ENCODE peak calls at places on chromosomes 5 and 9, in eight cellular contexts. D is coronary artery, O is NCI-H1048, T is adipocyte, C is brain microvascular endothelial cell, S is NCI-H774, E is NAMALWA, U is Right ventricle myocardium inferior. K is an unnamed sample.

GRCh38 chr5:66958984-66959641 is 237.5 kb downstream of the CD180 start:
- DNase-seq in D (no peak), O (no peak), T (peak), C (peak), S (peak), E (no peak), U (peak), K (no peak)

GRCh38 chr9:72635197-72635596 is 113.8 kb downstream of the TMC1 start:
- DNase-seq in D (no peak), O (no peak), T (no peak), C (no peak), S (no peak), E (peak), U (no peak), K (no peak)

GRCh38 chr5:181186902-181187499 is 18.0 kb downstream of the TRIM7 start:
- DNase-seq in D (no peak), O (no peak), T (peak), C (no peak), S (no peak), E (peak), U (no peak), K (no peak)

GRCh38 chr5:151534345-151534744 is 56.8 kb downstream of the FAT2 start:
- DNase-seq in D (peak), O (no peak), T (no peak), C (no peak), S (no peak), E (no peak), U (no peak), K (no peak)

GRCh38 chr9:107387401-107387800 is 102.2 kb downstream of the KLF4 start:
- DNase-seq in D (no peak), O (no peak), T (no peak), C (no peak), S (no peak), E (no peak), U (no peak), K (no peak)

GRCh38 chr9:126043691-126044090 is 282.9 kb upstream of the MVB12B start:
- DNase-seq in D (no peak), O (no peak), T (no peak), C (no peak), S (no peak), E (no peak), U (no peak), K (no peak)

GRCh38 chr9:2722715-2723114 is 5.4 kb downstream of the KCNV2 start:
- DNase-seq in D (no peak), O (no peak), T (peak), C (no peak), S (no peak), E (peak), U (no peak), K (no peak)

GRCh38 chr9:81125446-81126092 is 563.8 kb downstream of the TLE1 start:
- DNase-seq in D (no peak), O (no peak), T (peak), C (no peak), S (no peak), E (no peak), U (no peak), K (no peak)

K was measured in D341Med.